ENCODE peak calls at places on chromosomes 11 and 22, in six cellular contexts. X is mammary epithelial cell, Z is progenitor cell of endocrine pancreas, P is body of pancreas, V is GM10248, Y is esophagus muscularis mucosa. G is an unnamed sample.

GRCh38 chr11:94740083-94740974 is 27.8 kb upstream of the AMOTL1 start:
- DNase-seq in Y (peak; percentile 91), V (peak; percentile 28), Z (no peak), P (peak; percentile 39), X (no peak), G (no peak)

GRCh38 chr11:102419181-102419580 is 33.4 kb downstream of the TMEM123 start:
- DNase-seq in Z (no peak), X (peak; percentile 50), P (no peak), V (no peak), Y (no peak), G (no peak)

GRCh38 chr11:82810738-82811137 is 77.1 kb upstream of the FAM181B start:
- DNase-seq in Z (no peak), X (no peak), V (no peak), Y (no peak), P (no peak), G (no peak)

GRCh38 chr11:8610532-8611116 is 16.6 kb upstream of the STK33 start:
- DNase-seq in P (peak; percentile 22), Z (no peak), V (peak; percentile 29), X (no peak), Y (peak; percentile 84), G (no peak)

GRCh38 chr11:41461057-41461681 is 1.7 kb upstream of the LRRC4C start:
- DNase-seq in Z (no peak), V (no peak), P (no peak), X (peak; percentile 9), Y (no peak), G (no peak)

GRCh38 chr11:2574043-2574552 is 125.7 kb downstream of the KCNQ1OT1 start:
- DNase-seq in V (no peak), X (no peak), Y (no peak), Z (no peak), P (peak; percentile 3), G (no peak)

GRCh38 chr11:13339196-13340153 is 61.9 kb downstream of the BMAL1 start:
- DNase-seq in X (peak; percentile 83), V (no peak), Z (no peak), Y (no peak), P (peak; percentile 24), G (no peak)

GRCh38 chr11:66233301-66233700 is 35.1 kb upstream of the RAB1B start:
- DNase-seq in P (no peak), V (no peak), Z (no peak), Y (no peak), X (no peak), G (no peak)

GRCh38 chr22:41584881-41585280 is 4.8 kb downstream of the PMM1 start:
- DNase-seq in V (no peak), Z (no peak), X (no peak), P (no peak), Y (no peak), G (no peak)

GRCh38 chr11:12841946-12842630 is 167.0 kb upstream of the RASSF10 start:
- DNase-seq in X (peak; percentile 73), Z (no peak), V (no peak), P (peak; percentile 72), Y (no peak), G (no peak)

GRCh38 chr11:118522571-118523072 is 4.7 kb upstream of the TTC36 start:
- DNase-seq in Z (no peak), V (no peak), X (peak; percentile 26), P (peak; percentile 48), Y (no peak), G (no peak)

GRCh38 chr22:23147632-23148387 is 2.5 kb downstream of the RAB36 start:
- DNase-seq in P (peak; percentile 42), V (no peak), Z (no peak), Y (no peak), X (peak; percentile 56), G (no peak)

GRCh38 chr22:41074941-41075710 is 17.3 kb upstream of the EP300 start:
- DNase-seq in X (no peak), Y (no peak), V (no peak), Z (no peak), P (no peak), G (no peak)

GRCh38 chr11:67302571-67303131 is 679 bp upstream of the SSH3 start:
- DNase-seq in X (peak; percentile 21), Z (no peak), Y (no peak), P (peak; percentile 61), V (no peak), G (peak; percentile 62)

GRCh38 chr22:27386186-27386585 is 415.4 kb downstream of the MN1 start:
- DNase-seq in V (no peak), Y (no peak), X (peak; percentile 80), P (no peak), Z (no peak), G (no peak)

GRCh38 chr11:128747728-128748148 is 53.9 kb downstream of the FLI1 start:
- DNase-seq in P (no peak), V (no peak), X (no peak), Y (no peak), Z (no peak), G (no peak)

GRCh38 chr11:128749986-128750385 is 56.1 kb downstream of the FLI1 start:
- DNase-seq in X (no peak), Z (no peak), V (no peak), Y (no peak), P (no peak), G (no peak)

GRCh38 chr11:128741928-128742327 is 48.1 kb downstream of the FLI1 start:
- DNase-seq in P (no peak), X (no peak), Y (no peak), V (no peak), Z (no peak), G (no peak)

GRCh38 chr11:128741511-128741910 is 47.6 kb downstream of the FLI1 start:
- DNase-seq in Y (no peak), V (no peak), P (no peak), X (no peak), Z (no peak), G (no peak)

GRCh38 chr11:128745296-128746183 is 51.7 kb downstream of the FLI1 start:
- DNase-seq in V (no peak), Y (no peak), X (no peak), P (no peak), Z (no peak), G (no peak)
- TF ChIP-seq CTCF in V (no peak), Y (no peak), X (no peak), P (no peak), Z (no peak), G (no peak)

GRCh38 chr11:35162795-35163194 is 23.8 kb downstream of the CD44 start:
- DNase-seq in X (no peak), Y (no peak), Z (no peak), V (no peak), P (no peak), G (no peak)

GRCh38 chr11:35163209-35163608 is 24.2 kb downstream of the CD44 start:
- DNase-seq in X (no peak), P (no peak), Y (no peak), Z (no peak), V (no peak), G (no peak)

GRCh38 chr11:35165416-35166368 is 26.7 kb downstream of the CD44 start:
- DNase-seq in Z (no peak), V (peak; percentile 77), P (peak; percentile 34), Y (no peak), X (peak; percentile 71), G (peak; percentile 46)

GRCh38 chr11:35166369-35167360 is 27.7 kb downstream of the CD44 start:
- DNase-seq in V (no peak), Z (no peak), P (no peak), X (peak; percentile 98), Y (no peak), G (no peak)

GRCh38 chr11:35163707-35164496 is 24.9 kb downstream of the CD44 start:
- DNase-seq in P (no peak), Y (no peak), Z (no peak), V (no peak), X (no peak), G (no peak)
- TF ChIP-seq CTCF in P (no peak), Y (no peak), Z (peak; percentile 35), V (peak; percentile 53), X (peak; percentile 40), G (no peak)

DNA sequence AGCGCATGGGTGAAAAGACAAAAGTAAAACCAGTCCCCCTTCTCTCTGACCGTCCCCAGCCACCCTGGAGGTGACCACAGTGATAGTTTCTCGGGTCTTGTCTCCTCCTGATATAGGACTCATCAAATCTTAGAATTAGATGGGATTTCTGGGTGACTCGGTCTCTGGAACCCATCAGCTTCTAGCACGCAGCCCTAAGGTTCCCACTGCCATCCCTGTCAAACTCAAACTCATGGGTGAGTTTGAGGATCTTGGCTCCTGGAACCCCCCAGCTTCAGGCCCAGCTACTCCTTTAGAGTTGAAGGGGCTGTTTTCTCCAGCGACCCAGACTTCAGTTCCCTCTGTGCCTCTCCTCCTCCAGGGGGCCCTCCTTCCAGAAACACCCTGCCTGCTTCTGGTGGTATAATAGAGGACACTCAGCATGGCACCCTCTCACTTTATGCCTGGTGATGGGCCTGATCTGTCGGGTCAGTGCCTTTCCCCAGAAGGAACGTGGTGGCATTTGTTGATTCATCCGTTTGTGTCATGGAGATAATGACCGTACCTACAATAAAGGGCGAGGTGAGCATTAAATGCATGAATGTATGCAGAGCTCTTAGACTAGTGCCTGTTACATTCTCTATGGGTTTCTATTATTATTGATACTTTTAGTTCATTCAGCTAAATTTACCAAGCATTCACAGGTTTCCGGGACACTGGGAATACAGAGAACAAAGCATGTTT is 31.7 kb downstream of the MCM5 start:
- DNase-seq in V (no peak), Z (no peak), P (no peak), X (no peak), Y (no peak), G (no peak)
- TF ChIP-seq CTCF in V (no peak), Z (no peak), P (no peak), X (no peak), Y (no peak), G (no peak)

DNA sequence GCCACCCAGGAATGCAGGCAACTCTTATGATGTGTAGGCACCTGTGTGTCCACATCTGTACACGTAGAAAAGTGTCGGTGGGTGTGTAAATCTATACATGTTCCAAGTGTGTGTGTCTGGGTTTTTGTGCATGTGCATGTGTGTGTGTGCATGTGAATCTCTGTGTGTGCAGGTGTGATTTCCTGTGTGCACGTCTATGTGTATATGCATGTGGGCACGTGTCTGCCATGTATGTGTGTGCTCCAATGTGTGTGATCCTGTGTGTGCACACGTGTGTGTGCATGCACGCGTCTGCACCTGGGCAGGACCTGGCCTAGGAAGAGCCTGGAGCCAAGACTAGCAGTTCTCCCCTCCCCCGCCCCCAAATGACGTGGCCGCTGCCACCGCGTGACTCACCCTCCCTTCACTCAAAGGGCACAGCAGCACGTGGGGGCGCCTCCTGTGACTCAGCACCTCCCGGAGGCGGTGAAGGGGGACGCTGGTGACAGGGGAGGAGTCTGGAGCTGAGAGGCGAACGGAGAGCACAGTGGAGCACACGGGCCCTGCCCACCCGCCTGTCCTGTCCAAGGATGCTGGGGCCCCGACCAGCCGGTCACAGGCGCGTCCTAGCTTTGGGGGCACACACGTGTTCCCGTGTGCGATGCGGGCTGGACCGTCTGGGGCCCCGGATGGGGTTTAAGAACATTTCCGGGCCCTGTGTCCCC is 10.1 kb downstream of the PIM3 start:
- DNase-seq in Z (peak; percentile 57), X (peak; percentile 95), P (peak; percentile 95), Y (peak; percentile 99), V (peak; percentile 89), G (peak; percentile 96)
- TF ChIP-seq CTCF in Z (no peak), X (no peak), P (no peak), Y (no peak), V (no peak), G (no peak)

G was measured in stomach.